ENCODE peak calls at places on chromosomes 2 and 18, in five cellular contexts. One of them, this sample, is unnamed.

GRCh38 chr2:130827502-130828251 is 9.0 kb upstream of the ARHGEF4 start:
- DNase-seq in A549: no peak
- DNase-seq in HepG2: no peak
- DNase-seq in suprapubic skin: no peak
- DNase-seq in right lobe of liver: no peak
- DNase-seq in this sample: no peak

GRCh38 chr18:13791181-13791580 is 32.8 kb upstream of the MC5R start:
- DNase-seq in A549: peak; percentile 3
- DNase-seq in HepG2: no peak
- DNase-seq in suprapubic skin: no peak
- DNase-seq in right lobe of liver: no peak
- DNase-seq in this sample: no peak

GRCh38 chr18:72544092-72544886 is at the start of gene CBLN2:
- DNase-seq in A549: peak; percentile 58
- DNase-seq in HepG2: peak; percentile 23
- DNase-seq in suprapubic skin: no peak
- DNase-seq in right lobe of liver: peak; percentile 57
- DNase-seq in this sample: peak; percentile 59

GRCh38 chr2:26533661-26534060 is 55.7 kb upstream of the OTOF start:
- DNase-seq in A549: no peak
- DNase-seq in HepG2: no peak
- DNase-seq in suprapubic skin: peak; percentile 16
- DNase-seq in right lobe of liver: no peak
- DNase-seq in this sample: no peak

GRCh38 chr2:239598732-239599090 is 197.9 kb upstream of the HDAC4 start:
- DNase-seq in A549: no peak
- DNase-seq in HepG2: no peak
- DNase-seq in suprapubic skin: peak; percentile 42
- DNase-seq in right lobe of liver: peak; percentile 20
- DNase-seq in this sample: no peak

GRCh38 chr18:22983175-22983574 is 50.0 kb downstream of the RBBP8 start:
- DNase-seq in A549: peak; percentile 41
- DNase-seq in HepG2: peak; percentile 30
- DNase-seq in suprapubic skin: no peak
- DNase-seq in right lobe of liver: no peak
- DNase-seq in this sample: peak; percentile 55

GRCh38 chr2:170587937-170588336 is 127.2 kb upstream of the SP5 start:
- DNase-seq in A549: no peak
- DNase-seq in HepG2: no peak
- DNase-seq in suprapubic skin: no peak
- DNase-seq in right lobe of liver: no peak
- DNase-seq in this sample: no peak

GRCh38 chr2:1563084-1563857 is 150.0 kb downstream of the TPO start:
- DNase-seq in A549: no peak
- DNase-seq in HepG2: no peak
- DNase-seq in suprapubic skin: no peak
- DNase-seq in right lobe of liver: no peak
- DNase-seq in this sample: no peak

GRCh38 chr18:50397023-50397422 is 22.2 kb downstream of the SKA1 start:
- DNase-seq in A549: no peak
- DNase-seq in HepG2: no peak
- DNase-seq in suprapubic skin: no peak
- DNase-seq in right lobe of liver: no peak
- DNase-seq in this sample: no peak

GRCh38 chr2:195498176-195498575 is 158.8 kb upstream of the SLC39A10 start:
- DNase-seq in A549: peak; percentile 33
- DNase-seq in HepG2: peak; percentile 50
- DNase-seq in suprapubic skin: no peak
- DNase-seq in right lobe of liver: peak; percentile 58
- DNase-seq in this sample: peak; percentile 74

GRCh38 chr2:96800762-96801463 is 15.2 kb upstream of the CNNM3 start:
- DNase-seq in A549: peak; percentile 68
- DNase-seq in HepG2: peak; percentile 71
- DNase-seq in suprapubic skin: peak; percentile 78
- DNase-seq in right lobe of liver: peak; percentile 86
- DNase-seq in this sample: peak; percentile 49

GRCh38 chr2:57720728-57721627 is 325.6 kb upstream of the VRK2 start:
- DNase-seq in A549: peak; percentile 76
- DNase-seq in HepG2: peak; percentile 56
- DNase-seq in suprapubic skin: no peak
- DNase-seq in right lobe of liver: peak; percentile 47
- DNase-seq in this sample: peak; percentile 64

GRCh38 chr2:189076572-189076971 is 102.4 kb downstream of the COL3A1 start:
- DNase-seq in A549: no peak
- DNase-seq in HepG2: no peak
- DNase-seq in suprapubic skin: no peak
- DNase-seq in right lobe of liver: no peak
- DNase-seq in this sample: no peak

GRCh38 chr2:43083278-43083677 is 143.1 kb downstream of the ZFP36L2 start:
- DNase-seq in A549: no peak
- DNase-seq in HepG2: no peak
- DNase-seq in suprapubic skin: no peak
- DNase-seq in right lobe of liver: no peak
- DNase-seq in this sample: no peak
- TF ChIP-seq POLR2A in A549: no peak
- TF ChIP-seq POLR2A in HepG2: no peak
- TF ChIP-seq POLR2A in suprapubic skin: no peak
- TF ChIP-seq POLR2A in right lobe of liver: no peak
- TF ChIP-seq POLR2A in this sample: no peak

GRCh38 chr2:86633094-86633740 is 9.6 kb upstream of the RNF103 start:
- DNase-seq in A549: no peak
- DNase-seq in HepG2: no peak
- DNase-seq in suprapubic skin: no peak
- DNase-seq in right lobe of liver: peak; percentile 52
- DNase-seq in this sample: no peak

GRCh38 chr2:86636842-86637241 is 13.2 kb upstream of the RNF103 start:
- DNase-seq in A549: no peak
- DNase-seq in HepG2: no peak
- DNase-seq in suprapubic skin: no peak
- DNase-seq in right lobe of liver: peak; percentile 70
- DNase-seq in this sample: no peak

GRCh38 chr2:86634352-86634751 is 10.7 kb upstream of the RNF103 start:
- DNase-seq in A549: no peak
- DNase-seq in HepG2: no peak
- DNase-seq in suprapubic skin: no peak
- DNase-seq in right lobe of liver: no peak
- DNase-seq in this sample: no peak

GRCh38 chr2:86631846-86632485 is 8.3 kb upstream of the RNF103 start:
- DNase-seq in A549: peak; percentile 37
- DNase-seq in HepG2: peak; percentile 55
- DNase-seq in suprapubic skin: no peak
- DNase-seq in right lobe of liver: no peak
- DNase-seq in this sample: no peak

DNA sequence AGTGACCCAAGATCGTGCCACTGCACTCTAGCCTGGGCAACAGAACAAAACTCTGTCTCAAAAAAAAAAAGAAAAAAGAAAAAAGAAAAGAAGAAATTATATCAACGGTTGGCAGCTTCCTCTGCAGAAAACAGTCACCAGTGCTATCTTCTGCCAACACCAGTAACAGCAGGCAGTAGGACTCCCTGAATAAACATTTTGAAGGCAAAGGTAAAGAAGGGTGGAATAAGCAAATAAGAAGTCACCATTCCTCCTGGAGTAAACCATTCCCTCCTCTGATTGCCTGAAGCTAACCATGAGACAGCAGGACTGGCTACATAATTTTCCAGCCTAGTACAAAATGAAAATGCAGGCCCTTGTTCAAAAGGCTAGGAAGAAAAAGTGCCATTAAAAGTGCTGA is 9.0 kb upstream of the RNF103 start:
- DNase-seq in A549: peak; percentile 71
- DNase-seq in HepG2: peak; percentile 83
- DNase-seq in suprapubic skin: no peak
- DNase-seq in right lobe of liver: no peak
- DNase-seq in this sample: no peak
- TF ChIP-seq POLR2A in A549: no peak
- TF ChIP-seq POLR2A in HepG2: no peak
- TF ChIP-seq POLR2A in suprapubic skin: no peak
- TF ChIP-seq POLR2A in right lobe of liver: peak; percentile 27
- TF ChIP-seq POLR2A in this sample: no peak

DNA sequence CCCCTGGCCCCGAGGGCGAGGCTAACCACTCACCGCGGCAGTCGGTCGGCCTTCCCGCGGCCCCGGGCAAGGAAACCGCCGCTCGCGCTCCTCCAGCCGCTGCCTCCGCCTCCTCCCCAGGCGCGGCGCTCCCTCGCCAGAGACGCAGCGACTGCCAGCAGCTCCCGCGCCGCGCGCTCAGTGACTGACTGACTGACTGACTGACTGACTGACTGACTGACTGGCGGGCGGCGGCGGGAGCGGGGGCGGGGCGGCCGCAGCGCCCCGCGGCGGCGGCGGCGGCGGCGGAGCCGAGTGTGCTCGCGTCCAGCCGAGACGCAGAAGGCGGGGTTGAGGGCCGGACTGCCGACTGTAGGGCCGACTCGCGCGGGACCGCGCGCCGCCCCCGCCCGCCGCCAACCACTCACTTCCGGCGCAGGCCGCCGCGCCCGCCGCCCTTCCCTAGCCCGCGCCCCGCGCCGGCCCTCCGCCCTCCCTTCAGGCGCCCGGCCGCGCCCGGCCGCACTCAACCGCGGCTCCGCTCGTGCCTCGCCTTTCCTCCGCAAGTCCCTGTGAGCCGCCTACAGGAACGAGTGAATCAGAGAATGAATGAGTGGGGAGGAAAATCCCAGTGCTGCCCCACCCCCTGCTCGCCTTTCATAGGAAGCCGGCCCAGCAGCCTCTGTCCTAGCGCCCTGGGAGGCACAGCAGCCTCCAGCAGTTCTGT is at the start of gene RAPH1:
- DNase-seq in A549: peak; percentile 88
- DNase-seq in HepG2: peak; percentile 75
- DNase-seq in suprapubic skin: peak; percentile 89
- DNase-seq in right lobe of liver: peak; percentile 93
- DNase-seq in this sample: peak; percentile 81
- TF ChIP-seq POLR2A in A549: peak; percentile 59
- TF ChIP-seq POLR2A in HepG2: peak; percentile 70
- TF ChIP-seq POLR2A in suprapubic skin: peak; percentile 71
- TF ChIP-seq POLR2A in right lobe of liver: peak; percentile 93
- TF ChIP-seq POLR2A in this sample: no peak

GRCh38 chr2:65432227-65433190 is at the start of gene SPRED2:
- DNase-seq in A549: peak; percentile 96
- DNase-seq in HepG2: peak; percentile 96
- DNase-seq in suprapubic skin: peak; percentile 97
- DNase-seq in right lobe of liver: peak; percentile 95
- DNase-seq in this sample: peak; percentile 95
- TF ChIP-seq POLR2A in A549: peak; percentile 41
- TF ChIP-seq POLR2A in HepG2: peak; percentile 82
- TF ChIP-seq POLR2A in suprapubic skin: peak; percentile 42
- TF ChIP-seq POLR2A in right lobe of liver: peak; percentile 86
- TF ChIP-seq POLR2A in this sample: peak; percentile 67

GRCh38 chr2:200430017-200430416 is 79.9 kb downstream of the KCTD18 start:
- DNase-seq in A549: no peak
- DNase-seq in HepG2: no peak
- DNase-seq in suprapubic skin: no peak
- DNase-seq in right lobe of liver: no peak
- DNase-seq in this sample: no peak
- TF ChIP-seq POLR2A in A549: no peak
- TF ChIP-seq POLR2A in HepG2: no peak
- TF ChIP-seq POLR2A in suprapubic skin: no peak
- TF ChIP-seq POLR2A in right lobe of liver: no peak
- TF ChIP-seq POLR2A in this sample: no peak

GRCh38 chr2:216115224-216115582 is 6.1 kb downstream of the XRCC5 start:
- DNase-seq in A549: peak; percentile 36
- DNase-seq in HepG2: no peak
- DNase-seq in suprapubic skin: no peak
- DNase-seq in right lobe of liver: no peak
- DNase-seq in this sample: no peak
- TF ChIP-seq POLR2A in A549: no peak
- TF ChIP-seq POLR2A in HepG2: no peak
- TF ChIP-seq POLR2A in suprapubic skin: no peak
- TF ChIP-seq POLR2A in right lobe of liver: peak; percentile 6
- TF ChIP-seq POLR2A in this sample: no peak

This sample was measured in erythroblast.